ENCODE peak calls at places on chromosomes 11 and 22, in seven cellular contexts. T is WTC11, E is H1, D is HepG2, C is K562, L is HCT116, S is GM12878. O is an unnamed sample.

GRCh38 chr22:37058917-37059701 is 7.6 kb downstream of the KCTD17 start:
- DNase-seq in T (no peak), E (no peak), D (no peak), C (no peak), L (no peak), S (no peak), O (no peak)

GRCh38 chr11:68549789-68550484 is 89.4 kb downstream of the PPP6R3 start:
- DNase-seq in T (no peak), E (no peak), D (no peak), C (no peak), L (no peak), S (no peak), O (no peak)

GRCh38 chr22:35539910-35540599 is 576 bp upstream of the RASD2 start:
- DNase-seq in T (peak), E (no peak), D (no peak), C (peak), L (no peak), S (no peak), O (peak)

GRCh38 chr11:129460714-129461113 is 85.1 kb downstream of the BARX2 start:
- DNase-seq in T (no peak), E (no peak), D (peak), C (no peak), L (no peak), S (no peak), O (no peak)

GRCh38 chr11:114291847-114292680 is 4.1 kb upstream of the NNMT start:
- DNase-seq in T (no peak), E (no peak), D (no peak), C (no peak), L (no peak), S (no peak), O (no peak)

GRCh38 chr22:20809538-20810185 is 35.7 kb downstream of the SERPIND1 start:
- DNase-seq in T (no peak), E (no peak), D (no peak), C (no peak), L (no peak), S (no peak), O (no peak)

GRCh38 chr22:27331526-27332281 is 469.9 kb downstream of the MN1 start:
- DNase-seq in T (peak), E (no peak), D (peak), C (no peak), L (no peak), S (no peak), O (peak)

GRCh38 chr11:118658372-118659313 is 20.8 kb downstream of the TREH start:
- DNase-seq in T (no peak), E (no peak), D (no peak), C (peak), L (no peak), S (no peak), O (peak)

GRCh38 chr11:60377737-60378136 is 595 bp upstream of the MS4A7 start:
- DNase-seq in T (no peak), E (no peak), D (no peak), C (no peak), L (no peak), S (peak), O (no peak)

GRCh38 chr11:46865340-46865739 is 19.3 kb upstream of the CKAP5 start:
- DNase-seq in T (no peak), E (no peak), D (no peak), C (no peak), L (no peak), S (no peak), O (no peak)

GRCh38 chr11:44595964-44596381 is 30.5 kb downstream of the CD82 start:
- DNase-seq in T (no peak), E (no peak), D (no peak), C (no peak), L (no peak), S (no peak), O (no peak)

GRCh38 chr11:62266558-62266957 is 3.4 kb upstream of the SCGB2A2 start:
- DNase-seq in T (no peak), E (no peak), D (no peak), C (no peak), L (no peak), S (no peak), O (no peak)

GRCh38 chr11:204587-205109 is 2.6 kb downstream of the BET1L start:
- DNase-seq in T (no peak), E (no peak), D (no peak), C (no peak), L (no peak), S (no peak), O (no peak)

GRCh38 chr22:30333707-30334087 is 7.0 kb upstream of the TBC1D10A start:
- DNase-seq in T (no peak), E (no peak), D (no peak), C (no peak), L (no peak), S (no peak), O (no peak)

GRCh38 chr11:86174101-86175046 is 70.2 kb upstream of the EED start:
- DNase-seq in T (no peak), E (no peak), D (peak), C (peak), L (no peak), S (no peak), O (no peak)

GRCh38 chr11:59800390-59801037 is 10.1 kb downstream of the MRPL16 start:
- DNase-seq in T (no peak), E (no peak), D (no peak), C (no peak), L (no peak), S (no peak), O (no peak)

GRCh38 chr11:133983660-133984316 is 27.0 kb upstream of the IGSF9B start:
- DNase-seq in T (no peak), E (no peak), D (no peak), C (no peak), L (no peak), S (no peak), O (no peak)

GRCh38 chr11:106961518-106961917 is 56.8 kb downstream of the GUCY1A2 start:
- DNase-seq in T (no peak), E (no peak), D (no peak), C (no peak), L (no peak), S (no peak), O (no peak)
- TF ChIP-seq SP1 in T (no peak), E (no peak), D (no peak), C (no peak), L (no peak), S (no peak), O (no peak)

GRCh38 chr11:82523141-82523540 is 210.5 kb downstream of the FAM181B start:
- DNase-seq in T (peak), E (no peak), D (no peak), C (no peak), L (no peak), S (no peak), O (no peak)
- TF ChIP-seq SP1 in T (no peak), E (no peak), D (no peak), C (no peak), L (no peak), S (no peak), O (no peak)

DNA sequence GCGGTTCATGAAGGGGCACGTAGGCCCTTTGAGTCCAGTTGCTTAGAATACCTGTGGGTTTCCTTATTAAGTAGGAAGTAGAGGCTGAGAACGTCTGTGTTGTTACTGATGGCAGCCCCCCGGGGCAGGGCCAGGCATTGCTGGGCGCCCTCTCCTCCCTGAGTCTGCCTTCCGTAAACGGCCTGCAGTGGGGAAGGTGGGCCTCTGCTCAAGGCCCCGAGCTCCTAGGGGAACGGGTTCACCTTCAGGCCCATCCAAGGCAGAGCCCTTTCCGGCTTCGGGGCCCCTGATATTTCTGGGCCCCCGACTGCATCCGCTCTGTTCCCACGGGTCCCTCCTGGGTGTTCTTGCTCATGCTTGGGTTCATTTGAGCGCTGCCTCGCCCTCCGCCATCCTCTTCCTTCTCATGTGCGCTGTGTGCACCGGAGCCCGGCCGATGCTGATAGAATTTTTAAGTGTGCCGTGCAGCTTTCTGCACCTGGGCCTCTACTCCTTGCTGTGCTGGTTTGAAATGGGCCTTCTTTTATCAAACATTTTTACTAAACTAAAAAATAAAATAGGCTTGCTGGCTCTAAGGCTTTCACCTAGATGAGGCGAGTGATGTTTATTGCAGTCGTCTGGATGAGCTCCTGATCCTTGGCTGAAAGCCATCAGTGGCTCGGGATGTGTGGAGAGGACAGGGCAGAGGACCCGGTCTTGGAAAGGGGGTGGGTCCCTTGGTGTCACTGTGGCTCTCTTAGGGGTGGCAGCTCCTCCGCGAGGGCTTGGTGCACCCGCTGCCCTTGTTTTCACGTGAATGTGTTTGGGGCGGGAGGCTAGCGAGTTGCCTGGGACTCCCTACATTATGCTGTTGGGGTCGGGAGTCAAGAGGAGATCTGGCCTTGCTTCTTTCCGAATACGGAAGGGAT is 12.3 kb downstream of the TBC1D22A start:
- DNase-seq in T (no peak), E (no peak), D (no peak), C (no peak), L (no peak), S (no peak), O (no peak)
- TF ChIP-seq SP1 in T (no peak), E (no peak), D (no peak), C (no peak), L (no peak), S (no peak), O (no peak)

DNA sequence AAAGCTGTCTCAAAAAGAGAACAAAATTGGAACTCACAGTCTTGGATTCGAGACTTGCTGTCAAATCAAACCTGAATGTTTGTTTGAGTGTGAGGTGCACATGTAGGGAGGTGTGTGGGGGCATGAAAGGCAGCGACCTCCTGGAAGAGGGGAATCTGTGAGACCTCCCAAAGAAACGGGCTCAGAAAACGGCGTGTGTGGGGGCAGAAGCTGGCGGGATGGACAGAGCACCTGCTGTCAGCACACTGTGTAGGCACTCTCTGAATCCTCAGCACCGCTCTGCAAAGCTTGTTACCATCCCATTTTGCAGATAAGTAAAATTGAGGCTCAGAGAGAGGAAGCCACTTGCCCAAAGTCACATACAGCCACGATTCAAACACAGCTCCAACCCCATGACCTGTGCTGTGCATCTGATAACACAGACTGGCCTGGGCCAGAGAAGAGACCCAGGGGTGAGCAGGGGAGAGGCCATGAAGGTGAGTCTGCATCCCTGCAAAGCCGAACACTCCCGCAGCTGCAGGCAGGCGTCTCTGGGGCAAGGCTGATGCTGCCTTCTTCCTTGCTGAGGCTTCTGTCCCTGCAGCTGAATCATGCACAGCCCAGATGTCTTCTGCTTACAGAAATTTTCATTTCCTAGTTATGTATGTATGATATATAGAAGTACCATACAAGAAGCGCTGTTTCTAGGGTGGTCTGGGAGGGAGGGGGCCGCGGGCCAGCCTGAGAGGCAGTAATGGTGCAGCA is 67.2 kb upstream of the SHISAL1 start:
- DNase-seq in T (no peak), E (no peak), D (no peak), C (no peak), L (no peak), S (no peak), O (no peak)
- TF ChIP-seq SP1 in T (no peak), E (no peak), D (no peak), C (no peak), L (no peak), S (no peak), O (no peak)

DNA sequence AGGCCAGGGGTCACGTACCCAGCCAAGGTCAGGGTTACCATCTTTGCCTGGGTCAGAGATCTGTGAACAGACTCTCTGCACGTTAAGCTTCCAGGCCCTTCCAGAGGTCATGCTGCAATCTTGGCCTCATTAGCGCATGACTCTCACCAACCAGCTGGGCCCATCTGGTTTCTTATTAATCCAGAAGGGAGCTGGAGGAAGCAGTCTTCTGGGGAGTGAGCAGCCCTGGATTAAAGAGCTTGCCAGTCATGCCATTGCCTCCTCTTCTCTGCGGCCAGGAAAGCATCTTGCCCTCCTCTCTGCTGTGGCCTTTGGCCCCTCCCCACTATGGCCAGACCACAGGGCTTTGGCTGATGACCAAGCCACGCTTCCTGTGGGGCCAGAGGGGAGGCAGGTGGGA is 57.4 kb downstream of the CHST1 start:
- DNase-seq in T (no peak), E (no peak), D (no peak), C (no peak), L (no peak), S (no peak), O (no peak)
- TF ChIP-seq SP1 in T (no peak), E (no peak), D (no peak), C (no peak), L (no peak), S (no peak), O (no peak)

GRCh38 chr22:29310065-29310862 is 3.8 kb downstream of the GAS2L1 start:
- DNase-seq in T (no peak), E (no peak), D (no peak), C (no peak), L (no peak), S (no peak), O (no peak)

GRCh38 chr22:29313126-29314071 is 2.1 kb downstream of the RASL10A start:
- DNase-seq in T (peak), E (peak), D (no peak), C (no peak), L (peak), S (no peak), O (no peak)

GRCh38 chr22:29312218-29313125 is 3.0 kb downstream of the RASL10A start:
- DNase-seq in T (no peak), E (no peak), D (no peak), C (no peak), L (no peak), S (no peak), O (no peak)

GRCh38 chr22:29310863-29311339 is 4.5 kb downstream of the GAS2L1 start:
- DNase-seq in T (peak), E (no peak), D (peak), C (peak), L (peak), S (no peak), O (peak)

DNA sequence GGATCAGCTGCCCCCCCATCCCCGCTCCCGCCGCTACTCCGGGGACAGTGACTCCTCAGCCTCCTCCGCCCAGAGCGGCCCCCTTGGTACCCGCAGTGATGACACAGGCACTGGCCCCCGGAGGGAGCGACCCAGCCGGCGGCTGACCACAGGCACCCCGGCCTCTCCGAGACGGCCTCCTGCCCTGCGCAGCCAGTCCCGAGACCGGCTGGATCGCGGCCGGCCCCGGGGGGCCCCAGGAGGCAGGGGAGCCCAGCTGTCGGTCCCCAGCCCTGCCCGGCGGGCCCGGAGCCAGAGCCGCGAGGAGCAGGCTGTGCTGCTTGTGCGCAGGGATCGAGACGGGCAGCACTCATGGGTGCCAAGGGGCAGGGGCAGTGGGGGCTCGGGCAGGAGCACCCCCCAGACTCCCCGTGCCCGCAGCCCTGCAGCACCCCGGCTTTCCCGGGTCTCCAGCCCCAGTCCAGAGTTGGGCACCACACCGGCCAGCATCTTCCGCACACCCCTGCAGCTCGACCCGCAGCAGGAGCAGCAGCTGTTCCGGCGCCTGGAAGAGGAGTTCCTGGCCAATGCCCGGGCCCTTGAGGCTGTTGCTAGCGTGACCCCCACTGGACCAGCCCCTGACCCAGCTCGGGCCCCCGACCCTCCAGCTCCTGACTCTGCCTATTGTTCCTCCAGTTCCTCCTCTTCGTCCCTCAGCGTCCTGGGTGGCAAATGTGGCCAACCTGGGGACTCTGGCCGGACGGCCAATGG is 3.9 kb downstream of the RASL10A start:
- DNase-seq in T (no peak), E (no peak), D (no peak), C (no peak), L (no peak), S (no peak), O (no peak)
- TF ChIP-seq SP1 in T (no peak), E (no peak), D (no peak), C (no peak), L (no peak), S (no peak), O (no peak)

O was measured in HEK293T.